ENCODE peak calls at places on chromosomes 1 and 21, in nine cellular contexts. A is germinal center; X is mucosa of descending colon; B is activated CD4-positive, alpha-beta T cell treated with anti-CD3 and anti-CD28 coated beads, Interleukin-2, amount 50 U/mL, for 24 hours; D is hypothalamus; H is dorsolateral prefrontal cortex; W is GM13977; J is T-helper 2 cell; P is SW480. N is an unnamed sample.

GRCh38 chr1:46749403-46749802 is 30.5 kb upstream of the EFCAB14 start:
- DNase-seq in J (no peak), A (no peak), W (no peak), H (no peak), D (no peak), B (no peak), P (no peak), X (no peak), N (no peak)

GRCh38 chr1:51661081-51661518 is 44.2 kb downstream of the OSBPL9 start:
- DNase-seq in A (no peak), H (no peak), P (no peak), B (no peak), X (no peak), W (no peak), D (no peak), J (no peak), N (no peak)

GRCh38 chr1:107536266-107536665 is 395.4 kb downstream of the NTNG1 start:
- DNase-seq in J (no peak), A (no peak), W (no peak), B (no peak), X (peak), P (no peak), H (no peak), D (no peak), N (peak)

GRCh38 chr1:159996653-159997052 is 35.1 kb downstream of the PIGM start:
- DNase-seq in P (peak), W (no peak), B (no peak), X (no peak), H (no peak), D (no peak), J (no peak), A (no peak), N (no peak)

GRCh38 chr1:237786066-237786719 is 104.5 kb downstream of the ZP4 start:
- DNase-seq in D (no peak), W (no peak), J (no peak), X (no peak), H (no peak), A (no peak), P (no peak), B (no peak), N (no peak)

GRCh38 chr1:211172657-211173056 is 38.7 kb upstream of the KCNH1 start:
- DNase-seq in X (no peak), W (no peak), J (no peak), B (no peak), D (no peak), A (no peak), P (no peak), H (no peak), N (no peak)

GRCh38 chr1:158146165-158146564 is 34.5 kb upstream of the CD1D start:
- DNase-seq in D (no peak), H (no peak), P (no peak), J (no peak), X (no peak), B (no peak), W (no peak), A (no peak), N (no peak)

GRCh38 chr21:45180289-45180599 is 105.9 kb downstream of the ADARB1 start:
- DNase-seq in H (no peak), A (no peak), B (no peak), D (no peak), J (no peak), X (no peak), P (no peak), W (no peak), N (no peak)

GRCh38 chr1:225870883-225871282 is 11.3 kb downstream of the TMEM63A start:
- DNase-seq in A (no peak), B (no peak), H (no peak), X (peak), J (no peak), D (no peak), P (no peak), W (no peak), N (no peak)

GRCh38 chr1:1179339-1179982 is 5.8 kb downstream of the TTLL10 start:
- DNase-seq in H (no peak), J (no peak), B (no peak), D (no peak), W (no peak), X (peak), A (no peak), P (no peak), N (no peak)

GRCh38 chr21:43267391-43268085 is 98.7 kb downstream of the CRYAA start:
- DNase-seq in B (no peak), A (no peak), H (no peak), W (no peak), P (no peak), D (no peak), X (no peak), J (no peak), N (no peak)

GRCh38 chr1:87330954-87331318 is 2.3 kb downstream of the LMO4 start:
- DNase-seq in W (peak), X (no peak), P (no peak), D (no peak), A (no peak), B (no peak), H (no peak), J (no peak), N (no peak)

GRCh38 chr21:29164330-29164942 is 34.0 kb downstream of the MAP3K7CL start:
- DNase-seq in H (no peak), X (no peak), A (no peak), B (no peak), J (no peak), D (no peak), W (peak), P (peak), N (peak)

GRCh38 chr1:88401283-88401682 is 282.8 kb upstream of the PKN2 start:
- DNase-seq in P (no peak), B (no peak), A (no peak), J (no peak), D (no peak), W (peak), X (no peak), H (no peak), N (no peak)

GRCh38 chr1:195082183-195082582 is 1526.1 kb downstream of the KCNT2 start:
- DNase-seq in P (no peak), H (no peak), A (no peak), D (no peak), W (no peak), X (no peak), J (no peak), B (no peak), N (no peak)

GRCh38 chr1:206030714-206031113 is 7.0 kb upstream of the CTSE start:
- DNase-seq in W (peak), A (peak), X (peak), B (no peak), D (no peak), H (peak), P (peak), J (peak), N (peak)

GRCh38 chr1:83964153-83964552 is 34.8 kb downstream of the TTLL7 start:
- DNase-seq in D (no peak), H (no peak), P (no peak), X (no peak), W (no peak), A (no peak), B (no peak), J (no peak), N (no peak)

GRCh38 chr1:113205980-113206766 is 133.2 kb downstream of the LRIG2 start:
- DNase-seq in H (no peak), P (no peak), X (no peak), B (no peak), A (no peak), J (no peak), D (no peak), W (no peak), N (no peak)

GRCh38 chr1:214475331-214475730 is 76.1 kb downstream of the PTPN14 start:
- DNase-seq in J (no peak), P (no peak), H (no peak), W (no peak), B (no peak), D (no peak), A (no peak), X (no peak), N (no peak)

GRCh38 chr21:45704311-45705108 is 61.0 kb downstream of the PCBP3 start:
- DNase-seq in J (no peak), B (no peak), H (no peak), D (no peak), P (no peak), A (no peak), X (no peak), W (no peak), N (no peak)

GRCh38 chr1:194975913-194976312 is 1632.3 kb downstream of the KCNT2 start:
- DNase-seq in P (no peak), B (no peak), H (no peak), D (no peak), A (no peak), W (no peak), X (no peak), J (no peak), N (no peak)

GRCh38 chr1:74733616-74734484 is 898 bp downstream of the TYW3 start:
- DNase-seq in P (peak), J (no peak), W (peak), B (no peak), D (no peak), A (peak), X (no peak), H (no peak), N (peak)

GRCh38 chr1:117735045-117735992 is 129.5 kb downstream of the TENT5C start:
- DNase-seq in J (no peak), X (no peak), D (no peak), A (peak), B (no peak), P (peak), H (no peak), W (peak), N (peak)

GRCh38 chr1:64912191-64912590 is 54.2 kb downstream of the JAK1 start:
- DNase-seq in X (no peak), H (no peak), P (no peak), J (no peak), B (no peak), D (no peak), A (no peak), W (no peak), N (no peak)

GRCh38 chr1:216788671-216789070 is 65.4 kb upstream of the ESRRG start:
- DNase-seq in J (no peak), D (no peak), H (no peak), P (no peak), A (no peak), X (no peak), W (no peak), B (no peak), N (no peak)

GRCh38 chr1:200905411-200906052 is 10.8 kb downstream of the INAVA start:
- DNase-seq in X (no peak), J (no peak), W (peak), A (no peak), P (no peak), D (no peak), B (no peak), H (no peak), N (peak)

GRCh38 chr1:98813738-98814309 is 152.3 kb downstream of the SNX7 start:
- DNase-seq in B (no peak), P (no peak), X (no peak), A (no peak), H (no peak), J (no peak), D (no peak), W (no peak), N (no peak)

GRCh38 chr1:25804244-25804963 is 4.4 kb downstream of the SELENON start:
- DNase-seq in W (peak), P (no peak), B (no peak), H (no peak), X (peak), A (no peak), D (no peak), J (no peak), N (no peak)

GRCh38 chr1:22285545-22286396 is 142.9 kb upstream of the WNT4 start:
- DNase-seq in D (no peak), A (no peak), W (no peak), H (peak), X (no peak), B (no peak), J (no peak), P (no peak), N (no peak)

N was measured in small intestine.